ENCODE peak calls at places on chromosomes 1 and 21, in six cellular contexts. W is heart left ventricle; R is CD4-positive, alpha-beta T cell; E is pancreas; H is AG04450; Y is CD4-positive, alpha-beta memory T cell. F is an unnamed sample.

GRCh38 chr1:114490235-114490634 is 20.8 kb downstream of the TRIM33 start:
- DNase-seq in W (no peak), R (no peak), Y (no peak), H (no peak), E (no peak), F (no peak)

GRCh38 chr1:173249349-173249748 is 42.2 kb upstream of the TNFSF4 start:
- DNase-seq in R (no peak), Y (no peak), E (no peak), W (no peak), H (no peak), F (no peak)

GRCh38 chr1:210262897-210263272 is 30.3 kb downstream of the SERTAD4 start:
- DNase-seq in R (no peak), Y (no peak), W (no peak), H (no peak), E (no peak), F (no peak)

GRCh38 chr1:30759718-30760281 is 2.2 kb upstream of the LAPTM5 start:
- DNase-seq in R (peak; percentile 59), H (no peak), E (no peak), Y (peak; percentile 57), W (no peak), F (no peak)

GRCh38 chr1:201711811-201712210 is 117.1 kb upstream of the IPO9 start:
- DNase-seq in H (no peak), W (no peak), R (no peak), E (no peak), Y (no peak), F (no peak)

GRCh38 chr1:225474986-225475820 is 47.4 kb upstream of the LBR start:
- DNase-seq in Y (peak; percentile 68), H (peak; percentile 33), E (peak; percentile 77), W (peak; percentile 64), R (peak; percentile 59), F (peak; percentile 35)

GRCh38 chr1:41481109-41481775 is 3.2 kb downstream of the EDN2 start:
- DNase-seq in Y (no peak), W (no peak), H (no peak), R (no peak), E (peak; percentile 53), F (no peak)

GRCh38 chr1:52002038-52002917 is 11.8 kb upstream of the RAB3B start:
- DNase-seq in R (peak; percentile 28), E (no peak), W (peak; percentile 50), H (peak; percentile 84), Y (peak; percentile 68), F (no peak)

GRCh38 chr1:7589774-7590425 is 181.2 kb upstream of the VAMP3 start:
- DNase-seq in W (no peak), Y (no peak), E (no peak), R (no peak), H (no peak), F (peak; percentile 19)

GRCh38 chr1:48817505-48818114 is 40.9 kb upstream of the BEND5 start:
- DNase-seq in H (peak; percentile 11), W (peak; percentile 36), Y (no peak), E (peak; percentile 49), R (no peak), F (peak; percentile 55)

GRCh38 chr1:76075877-76076276 is 1.3 kb downstream of the ST6GALNAC3 start:
- DNase-seq in W (no peak), Y (no peak), H (no peak), R (no peak), E (no peak), F (no peak)

GRCh38 chr1:76073471-76073870 is 1.1 kb upstream of the ST6GALNAC3 start:
- DNase-seq in E (no peak), R (no peak), Y (no peak), H (peak; percentile 36), W (no peak), F (no peak)

GRCh38 chr1:76070538-76070937 is 4.0 kb upstream of the ST6GALNAC3 start:
- DNase-seq in H (no peak), E (no peak), R (no peak), Y (no peak), W (no peak), F (no peak)

GRCh38 chr1:76075188-76075489 is 593 bp downstream of the ST6GALNAC3 start:
- DNase-seq in W (no peak), R (no peak), E (no peak), Y (no peak), H (no peak), F (no peak)

GRCh38 chr1:76074321-76075187 is at the start of gene ST6GALNAC3:
- DNase-seq in R (peak; percentile 75), W (peak; percentile 76), Y (peak; percentile 76), H (peak; percentile 16), E (peak; percentile 76), F (peak; percentile 92)
- H3K27ac ChIP-seq in R (no peak within 1 kb of the TSS), W (peak within 1 kb of the TSS; percentile 71), Y (no peak within 1 kb of the TSS), H (no peak within 1 kb of the TSS), E (no peak within 1 kb of the TSS), F (peak within 1 kb of the TSS; percentile 30)

DNA sequence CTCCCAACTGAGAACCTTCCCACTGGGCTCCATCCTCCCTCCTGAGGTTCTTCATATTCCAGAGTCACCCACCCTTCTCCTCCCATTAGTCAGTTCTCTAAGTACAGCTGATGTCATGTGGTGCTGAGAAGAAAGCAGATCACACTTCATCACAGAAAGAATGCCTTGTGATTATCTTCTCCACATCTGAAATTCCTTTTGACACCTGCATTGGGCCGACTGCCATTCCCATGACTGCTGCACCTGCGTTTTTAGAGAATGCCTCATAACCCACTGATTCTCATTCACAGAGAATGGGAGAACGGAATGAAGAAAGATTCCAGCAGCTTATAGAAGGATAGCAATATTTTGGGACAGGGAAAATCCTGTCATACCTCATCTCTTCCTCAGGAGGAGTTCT is 14.3 kb downstream of the LEPR start:
- DNase-seq in Y (no peak), H (no peak), E (no peak), W (no peak), R (no peak), F (no peak)
- H3K27ac ChIP-seq in Y (no peak overlapping the region), H (no peak overlapping the region), E (no peak overlapping the region), W (no peak overlapping the region), R (no peak overlapping the region), F (no peak overlapping the region)

DNA sequence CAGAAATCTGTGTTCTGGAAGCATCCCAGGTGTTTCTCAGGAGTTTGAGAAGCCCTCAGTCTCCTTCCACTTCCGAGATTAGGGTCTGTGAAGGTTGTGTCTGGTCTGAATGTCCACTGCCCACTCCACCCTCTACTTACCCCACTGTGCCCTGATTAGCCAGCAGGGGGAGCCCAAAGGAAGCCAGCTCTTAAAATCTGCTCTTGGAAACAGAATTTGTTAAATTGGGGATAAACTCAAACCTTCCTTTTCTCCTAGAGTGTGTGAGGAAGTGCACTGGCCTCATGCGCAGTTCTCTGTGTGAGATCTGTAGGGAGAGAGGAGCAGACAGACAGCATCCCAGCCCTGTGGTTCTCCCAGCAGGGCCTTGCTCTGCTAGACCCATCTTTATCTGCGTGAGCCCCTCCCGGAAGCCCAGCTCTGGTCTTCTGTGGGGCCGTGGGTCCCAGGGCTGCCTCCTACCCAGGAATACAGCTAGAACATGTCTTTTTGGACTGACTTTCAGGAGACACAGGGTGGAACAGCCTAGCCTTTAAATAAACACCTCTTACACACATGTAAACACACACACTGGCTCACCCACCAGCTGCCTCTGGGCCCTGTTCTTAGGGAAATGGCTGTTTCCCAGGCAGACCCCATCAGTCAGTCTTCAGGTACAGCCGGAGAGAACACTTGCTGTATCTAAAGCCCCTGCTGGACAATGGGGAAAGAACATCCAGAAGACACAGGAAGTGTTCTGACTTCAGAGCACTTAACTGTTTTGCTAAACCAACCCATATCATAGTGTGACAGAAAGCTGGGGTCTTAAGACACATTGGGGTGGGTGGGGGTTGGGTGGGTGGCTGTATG is 52.2 kb downstream of the SMYD2 start:
- DNase-seq in E (peak; percentile 51), H (peak; percentile 39), R (peak; percentile 26), Y (peak; percentile 14), W (peak; percentile 49), F (peak; percentile 68)
- H3K27ac ChIP-seq in E (no peak overlapping the region), H (peak overlapping the region; percentile 77), R (no peak overlapping the region), Y (no peak overlapping the region), W (no peak overlapping the region), F (no peak overlapping the region)

DNA sequence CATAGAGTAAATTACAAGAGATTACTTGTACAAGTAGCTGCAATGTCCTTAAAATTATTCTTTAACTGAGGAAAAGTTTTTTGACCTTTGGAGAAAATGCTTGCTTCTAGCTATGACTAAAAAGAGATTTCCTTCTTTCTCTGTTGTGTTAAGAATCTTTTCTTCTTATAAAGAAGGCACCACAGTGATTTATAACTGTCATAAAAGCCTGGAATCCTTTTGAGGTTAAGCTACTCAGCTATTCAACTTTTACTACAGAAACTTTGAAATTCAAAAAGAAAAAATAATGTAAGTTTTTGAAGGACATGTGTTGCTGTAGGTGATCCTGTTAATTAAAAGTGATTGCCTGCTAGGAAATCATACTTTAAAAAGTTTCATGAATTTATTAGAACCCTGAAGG is 94.8 kb upstream of the SMYD2 start:
- DNase-seq in E (no peak), Y (no peak), H (no peak), W (no peak), R (no peak), F (no peak)
- H3K27ac ChIP-seq in E (no peak overlapping the region), Y (no peak overlapping the region), H (no peak overlapping the region), W (no peak overlapping the region), R (no peak overlapping the region), F (no peak overlapping the region)

GRCh38 chr21:38244407-38244787 is 12.4 kb upstream of the KCNJ15 start:
- DNase-seq in H (no peak), E (no peak), Y (peak; percentile 5), R (no peak), W (no peak), F (no peak)
- H3K27ac ChIP-seq in H (no peak overlapping the region), E (no peak overlapping the region), Y (no peak overlapping the region), R (no peak overlapping the region), W (no peak overlapping the region), F (no peak overlapping the region)

DNA sequence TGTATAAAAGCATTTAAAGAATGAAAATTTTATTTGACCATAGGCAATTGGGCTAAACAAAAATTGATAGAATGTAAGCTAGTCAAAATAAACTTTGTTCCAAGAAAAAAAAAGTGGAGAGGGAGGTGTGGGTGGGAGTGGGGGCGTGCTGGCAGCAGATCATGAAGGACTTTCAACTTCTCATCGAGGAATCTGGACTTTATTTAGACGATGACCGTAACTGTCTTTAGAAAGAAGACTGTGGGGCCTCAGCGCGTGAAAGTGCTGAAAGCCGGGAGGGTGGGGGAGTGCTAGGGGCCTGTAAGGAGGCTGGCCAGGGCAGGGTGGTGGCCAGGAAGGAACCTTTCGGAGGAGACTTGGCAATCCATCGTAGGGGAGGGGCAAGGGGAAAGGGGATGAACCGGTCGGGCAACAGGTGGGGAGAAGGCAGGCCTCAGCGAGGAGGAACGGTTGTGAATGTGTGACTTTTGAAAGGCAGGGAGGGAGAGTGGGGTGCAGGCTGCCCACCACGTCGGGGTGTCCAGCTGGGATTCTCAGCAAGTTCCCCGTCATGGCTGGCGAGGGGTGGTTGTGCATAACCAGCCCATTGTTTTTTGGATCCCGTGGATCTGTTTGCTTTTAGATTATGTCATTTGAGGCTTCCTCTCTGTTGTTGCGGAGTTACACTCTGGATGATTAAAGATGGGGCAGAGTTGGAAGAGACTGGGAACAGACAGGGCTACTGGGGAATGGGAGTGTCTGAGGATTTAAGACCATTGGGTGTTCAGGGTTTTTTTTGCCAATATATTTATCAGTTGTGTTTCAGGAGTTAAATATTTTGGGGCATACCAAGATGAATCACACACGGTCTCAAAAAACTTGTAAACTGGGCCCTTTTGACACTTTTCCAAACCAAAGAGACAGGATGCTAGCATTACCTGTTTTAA is 35.5 kb downstream of the HUNK start:
- DNase-seq in Y (no peak), H (no peak), W (no peak), E (peak; percentile 72), R (no peak), F (no peak)
- H3K27ac ChIP-seq in Y (no peak overlapping the region), H (no peak overlapping the region), W (no peak overlapping the region), E (peak overlapping the region; percentile 45), R (no peak overlapping the region), F (no peak overlapping the region)

F was measured in Peyer's patch.